ENCODE peak calls at places on chromosomes 3 and 15, in ten cellular contexts. K, R, U, C, J, I, P, F, G and X are unnamed samples.

GRCh38 chr3:55091381-55092225 is 163.7 kb upstream of the LRTM1 start:
- DNase-seq in F (peak), K (no peak), R (no peak), J (peak), I (no peak), P (peak), U (peak), G (no peak), C (no peak), X (peak)

GRCh38 chr3:27380433-27381357 is 11.5 kb upstream of the NEK10 start:
- DNase-seq in P (no peak), K (no peak), I (no peak), R (no peak), F (no peak), G (no peak), C (no peak), U (no peak), J (no peak), X (peak)

GRCh38 chr15:83436513-83437158 is 10.5 kb upstream of the SH3GL3 start:
- DNase-seq in C (peak), R (peak), U (peak), K (no peak), J (peak), G (peak), P (peak), F (peak), I (no peak), X (peak)

GRCh38 chr3:57791245-57791644 is 35.1 kb downstream of the SLMAP start:
- DNase-seq in F (no peak), J (no peak), R (no peak), I (no peak), C (no peak), P (no peak), U (no peak), K (no peak), G (no peak), X (no peak)

GRCh38 chr3:52532838-52533622 is 627 bp downstream of the NT5DC2 start:
- DNase-seq in R (peak), P (peak), U (peak), F (no peak), J (peak), K (peak), G (no peak), C (peak), I (peak), X (no peak)

GRCh38 chr15:69014454-69014853 is at the start of gene NOX5:
- DNase-seq in I (no peak), P (peak), K (no peak), U (peak), R (peak), C (no peak), G (no peak), J (no peak), F (peak), X (no peak)

GRCh38 chr15:33234019-33234418 is 39.5 kb upstream of the FMN1 start:
- DNase-seq in K (no peak), I (no peak), C (peak), P (peak), G (peak), F (peak), U (peak), J (peak), R (peak), X (peak)

GRCh38 chr3:180640987-180641386 is 38.3 kb downstream of the CCDC39 start:
- DNase-seq in I (no peak), C (no peak), R (no peak), K (no peak), F (no peak), P (no peak), U (no peak), J (no peak), G (no peak), X (no peak)

GRCh38 chr3:123046262-123046873 is 18.8 kb upstream of the SEMA5B start:
- DNase-seq in C (no peak), I (no peak), G (no peak), F (no peak), K (no peak), J (no peak), P (peak), U (peak), R (no peak), X (peak)

GRCh38 chr3:186365202-186365974 is 3.4 kb upstream of the DGKG start:
- DNase-seq in I (no peak), R (no peak), U (peak), J (peak), C (no peak), G (no peak), P (no peak), F (peak), K (no peak), X (peak)

GRCh38 chr3:24867783-24868182 is 373.1 kb upstream of the THRB start:
- DNase-seq in I (no peak), P (peak), K (no peak), J (no peak), U (no peak), F (no peak), R (no peak), G (no peak), C (no peak), X (no peak)

GRCh38 chr3:169260296-169260695 is 403.2 kb downstream of the MECOM start:
- DNase-seq in I (no peak), U (no peak), J (no peak), G (no peak), K (no peak), P (no peak), F (no peak), R (no peak), C (no peak), X (peak)

GRCh38 chr3:74661672-74662071 is 47.2 kb upstream of the CNTN3 start:
- DNase-seq in R (no peak), P (no peak), J (no peak), U (no peak), C (no peak), F (no peak), K (no peak), I (no peak), G (no peak), X (no peak)

GRCh38 chr3:124951511-124952390 is 17.2 kb upstream of the MUC13 start:
- DNase-seq in G (no peak), F (peak), C (no peak), R (peak), J (peak), K (no peak), I (peak), U (peak), P (peak), X (peak)

GRCh38 chr15:64102497-64102896 is 6.7 kb downstream of the SNX1 start:
- DNase-seq in R (no peak), C (no peak), F (no peak), P (no peak), I (no peak), U (no peak), J (no peak), G (no peak), K (no peak), X (no peak)

GRCh38 chr3:25429441-25429907 is 1.4 kb downstream of the RARB start:
- DNase-seq in R (no peak), K (no peak), I (no peak), C (no peak), U (no peak), G (no peak), J (peak), P (no peak), F (no peak), X (peak)

GRCh38 chr3:72489916-72490315 is 358.3 kb downstream of the SHQ1 start:
- DNase-seq in G (no peak), U (no peak), C (no peak), P (no peak), J (no peak), K (no peak), I (no peak), F (no peak), R (no peak), X (no peak)

GRCh38 chr3:138348950-138349739 is 766 bp downstream of the MRAS start:
- DNase-seq in K (peak), U (no peak), G (no peak), C (peak), J (peak), F (no peak), P (peak), R (peak), I (no peak), X (peak)

GRCh38 chr3:15997274-15997943 is 177.1 kb upstream of the GALNT15 start:
- DNase-seq in C (no peak), G (no peak), U (no peak), F (no peak), J (no peak), K (no peak), R (no peak), P (no peak), I (no peak), X (no peak)

GRCh38 chr3:138845071-138845685 is 10.4 kb upstream of the PIK3CB start:
- DNase-seq in J (no peak), K (no peak), C (no peak), G (no peak), I (no peak), R (no peak), F (no peak), P (no peak), U (no peak), X (no peak)

GRCh38 chr15:77628010-77628409 is 4.7 kb downstream of the LINGO1 start:
- DNase-seq in G (no peak), J (no peak), C (no peak), R (no peak), F (no peak), P (no peak), K (no peak), U (no peak), I (no peak), X (no peak)

GRCh38 chr3:113205481-113205880 is 5.9 kb upstream of the BOC start:
- DNase-seq in U (peak), R (no peak), J (no peak), C (no peak), F (peak), P (no peak), K (no peak), I (no peak), G (no peak), X (no peak)

GRCh38 chr3:177836671-177837070 is 639.4 kb upstream of the TBL1XR1 start:
- DNase-seq in F (peak), P (peak), G (no peak), J (peak), R (peak), I (no peak), U (peak), K (no peak), C (no peak), X (peak)

GRCh38 chr3:189488241-189488767 is 142.9 kb upstream of the TP63 start:
- DNase-seq in G (no peak), K (no peak), I (no peak), C (no peak), J (peak), R (peak), F (peak), P (peak), U (peak), X (peak)

GRCh38 chr3:126128504-126129407 is 44.8 kb upstream of the SLC41A3 start:
- DNase-seq in C (no peak), I (peak), R (no peak), G (no peak), J (no peak), F (no peak), U (no peak), P (no peak), K (peak), X (no peak)

GRCh38 chr3:133054572-133054971 is 16.4 kb downstream of the TMEM108 start:
- DNase-seq in C (no peak), K (no peak), F (no peak), J (no peak), P (no peak), R (no peak), I (no peak), U (no peak), G (no peak), X (no peak)

GRCh38 chr3:113287818-113288648 is 76.7 kb downstream of the BOC start:
- DNase-seq in J (peak), R (peak), K (peak), P (peak), I (no peak), F (peak), U (peak), G (no peak), C (peak), X (peak)

GRCh38 chr3:136751259-136752045 is 726 bp downstream of the STAG1 start:
- DNase-seq in J (peak), U (peak), C (no peak), I (peak), F (peak), K (peak), P (peak), G (no peak), R (peak), X (peak)

GRCh38 chr3:37910666-37911400 is 49.2 kb downstream of the CTDSPL start:
- DNase-seq in R (no peak), G (peak), I (no peak), U (no peak), F (no peak), P (no peak), J (no peak), K (no peak), C (no peak), X (no peak)

GRCh38 chr15:88428805-88429605 is 38.2 kb downstream of the MRPL46 start:
- DNase-seq in J (no peak), P (no peak), R (no peak), I (no peak), F (no peak), U (no peak), C (no peak), G (no peak), K (no peak), X (no peak)

GRCh38 chr15:91435108-91435507 is 335.1 kb downstream of the SV2B start:
- DNase-seq in K (no peak), I (no peak), J (no peak), C (no peak), U (no peak), P (no peak), G (no peak), F (no peak), R (no peak), X (peak)

GRCh38 chr3:69565316-69565715 is 173.9 kb upstream of the MITF start:
- DNase-seq in U (no peak), P (no peak), R (no peak), C (no peak), G (no peak), I (no peak), F (peak), J (no peak), K (no peak), X (no peak)

GRCh38 chr3:69558912-69559311 is 173.0 kb upstream of the FRMD4B start:
- DNase-seq in C (no peak), R (peak), J (peak), P (peak), K (no peak), U (no peak), G (no peak), I (no peak), F (peak), X (peak)

GRCh38 chr3:69563968-69564367 is 175.3 kb upstream of the MITF start:
- DNase-seq in U (no peak), K (no peak), R (no peak), J (no peak), F (no peak), C (no peak), I (no peak), G (no peak), P (no peak), X (no peak)

GRCh38 chr3:69562001-69562400 is 176.1 kb upstream of the FRMD4B start:
- DNase-seq in C (no peak), J (no peak), K (no peak), F (no peak), P (no peak), I (no peak), R (no peak), U (no peak), G (no peak), X (peak)

GRCh38 chr3:69560818-69561217 is 174.9 kb upstream of the FRMD4B start:
- DNase-seq in K (no peak), I (no peak), J (no peak), C (no peak), F (peak), G (no peak), P (no peak), R (no peak), U (no peak), X (no peak)
- TF ChIP-seq CTCF in K (no peak), I (no peak), J (no peak), C (no peak), F (peak), G (no peak), P (no peak), R (no peak), U (no peak), X (no peak)

GRCh38 chr15:39417351-39417750 is 163.5 kb upstream of the THBS1 start:
- DNase-seq in J (no peak), P (no peak), K (no peak), I (no peak), R (no peak), U (no peak), C (no peak), G (no peak), F (no peak), X (no peak)

GRCh38 chr15:39417766-39418165 is 163.1 kb upstream of the THBS1 start:
- DNase-seq in U (no peak), C (no peak), K (no peak), F (no peak), P (no peak), G (no peak), J (no peak), I (no peak), R (no peak), X (peak)

GRCh38 chr15:39416258-39416657 is 164.6 kb upstream of the THBS1 start:
- DNase-seq in J (no peak), K (no peak), C (no peak), F (no peak), R (no peak), I (no peak), U (no peak), P (no peak), G (no peak), X (no peak)

GRCh38 chr15:39415634-39416033 is 165.2 kb upstream of the THBS1 start:
- DNase-seq in I (no peak), C (no peak), J (no peak), K (no peak), P (no peak), G (no peak), F (no peak), R (no peak), U (no peak), X (no peak)

DNA sequence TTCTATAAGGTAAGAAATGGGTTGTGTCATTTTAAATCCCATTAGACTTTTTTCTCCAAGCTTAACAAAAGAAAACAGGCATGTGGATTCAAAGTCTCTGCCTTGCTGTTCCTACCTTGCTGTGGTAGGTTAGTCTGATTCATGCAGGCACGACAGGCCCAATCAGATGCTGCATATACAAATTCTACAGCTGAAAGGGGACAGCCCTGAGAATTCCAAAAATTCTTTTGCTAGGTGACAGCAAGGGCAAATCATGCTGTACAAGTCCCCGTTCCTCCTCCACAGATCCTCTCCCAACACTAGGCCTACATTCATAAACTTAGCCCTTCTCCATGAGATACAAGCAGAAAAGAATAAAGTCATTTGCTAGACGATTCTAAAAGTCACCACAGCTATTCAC is 161.2 kb upstream of the THBS1 start:
- DNase-seq in K (no peak), C (no peak), P (no peak), R (no peak), U (no peak), J (no peak), I (no peak), G (no peak), F (peak), X (no peak)
- H3K4me3 ChIP-seq in K (no peak), C (no peak), P (no peak), R (no peak), U (no peak), J (no peak), I (no peak), G (no peak), F (no peak), X (no peak)

GRCh38 chr3:78165876-78166275 is 1126.0 kb downstream of the ROBO2 start:
- DNase-seq in I (no peak), G (no peak), R (no peak), U (peak), J (no peak), P (no peak), C (no peak), F (peak), K (no peak), X (no peak)
- TF ChIP-seq CTCF in I (no peak), G (peak), R (peak), U (peak), J (peak), P (peak), C (no peak), F (peak), K (no peak), X (no peak)

GRCh38 chr15:74954515-74954914 is 2.1 kb downstream of the RPP25 start:
- DNase-seq in I (no peak), C (no peak), J (peak), R (peak), K (peak), U (no peak), P (peak), F (no peak), G (no peak), X (peak)
- H3K4me3 ChIP-seq in I (no peak), C (no peak), J (no peak), R (peak), K (peak), U (no peak), P (no peak), F (no peak), G (no peak), X (peak)

GRCh38 chr3:60948488-60948887 is 302.8 kb downstream of the FHIT start:
- DNase-seq in R (no peak), P (peak), C (no peak), F (peak), U (peak), G (no peak), J (peak), I (no peak), K (no peak), X (peak)
- TF ChIP-seq CTCF in R (peak), P (peak), C (no peak), F (peak), U (peak), G (no peak), J (peak), I (no peak), K (no peak), X (no peak)

GRCh38 chr3:95184038-95184437 is 1121.2 kb downstream of the NSUN3 start:
- DNase-seq in I (no peak), K (no peak), P (no peak), G (no peak), C (no peak), R (no peak), U (no peak), J (no peak), F (no peak), X (no peak)
- H3K4me3 ChIP-seq in I (no peak), K (no peak), P (no peak), G (no peak), C (no peak), R (no peak), U (no peak), J (no peak), F (no peak), X (no peak)

GRCh38 chr3:182904164-182904563 is 76.2 kb downstream of the DCUN1D1 start:
- DNase-seq in U (no peak), C (no peak), G (no peak), K (no peak), F (no peak), R (no peak), J (no peak), I (no peak), P (no peak), X (no peak)
- TF ChIP-seq CTCF in U (peak), C (no peak), G (no peak), K (no peak), F (peak), R (no peak), J (peak), I (no peak), P (peak), X (no peak)

GRCh38 chr3:46209751-46210470 is 1.8 kb upstream of the CCR1 start:
- DNase-seq in I (no peak), J (no peak), U (no peak), C (no peak), F (peak), K (no peak), P (peak), R (no peak), G (no peak), X (peak)

GRCh38 chr3:46209053-46209452 is 940 bp upstream of the CCR1 start:
- DNase-seq in F (no peak), K (no peak), J (no peak), G (no peak), R (no peak), U (no peak), C (no peak), I (no peak), P (no peak), X (no peak)

GRCh38 chr3:46205286-46205960 is 2.7 kb downstream of the CCR1 start:
- DNase-seq in G (no peak), J (no peak), U (no peak), K (no peak), R (no peak), P (no peak), I (no peak), C (no peak), F (no peak), X (no peak)

GRCh38 chr3:46206284-46206683 is 1.8 kb downstream of the CCR1 start:
- DNase-seq in F (no peak), G (no peak), J (no peak), U (no peak), K (no peak), P (no peak), I (no peak), R (no peak), C (no peak), X (no peak)

DNA sequence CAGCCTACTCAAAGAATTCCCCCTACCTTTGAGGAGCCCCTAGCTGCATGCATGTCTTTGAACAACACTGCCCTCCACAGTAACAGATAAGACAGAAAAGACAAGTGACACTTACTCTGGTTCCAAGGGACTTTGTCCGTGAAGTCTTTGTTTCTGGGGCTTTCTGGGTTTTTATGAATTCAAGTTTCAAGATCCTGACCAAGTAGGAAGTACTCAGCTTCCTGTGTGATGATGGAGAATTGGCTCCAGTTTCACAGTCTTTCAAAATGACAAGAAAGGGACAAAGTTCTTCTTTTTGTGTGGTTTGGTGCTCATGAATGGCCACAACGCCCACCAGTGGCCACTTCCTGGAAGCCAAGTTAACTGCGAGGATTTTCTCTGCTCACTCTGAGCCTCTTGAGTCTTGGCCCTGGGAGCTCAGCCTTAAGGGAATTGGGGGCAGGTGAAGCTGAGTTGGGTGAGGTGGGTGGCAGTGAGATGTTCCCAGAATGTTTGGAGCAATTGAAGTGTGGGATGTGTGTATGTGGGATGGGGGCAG is at the start of gene CCR1:
- DNase-seq in J (peak), F (peak), K (no peak), U (peak), C (no peak), I (peak), P (peak), R (peak), G (no peak), X (peak)
- H3K4me3 ChIP-seq in J (no peak), F (no peak), K (no peak), U (no peak), C (no peak), I (no peak), P (no peak), R (no peak), G (no peak), X (no peak)